ENCODE peak calls at places on chromosome 10, in ten cellular contexts. One of them, this sample, is unnamed.
A peak's percentile ranks its signal among the peaks of the same experiment; 100 is the strongest.

GRCh38 chr10:4501306-4501705 is 324.7 kb upstream of the AKR1E2 start:
- DNase-seq in CD8-positive, alpha-beta memory T cell: no peak
- DNase-seq in AG08395: no peak
- DNase-seq in smooth muscle cell of the brain vasculature: no peak
- DNase-seq in SJSA1: no peak
- DNase-seq in frontal cortex: no peak
- DNase-seq in Panc1: no peak
- DNase-seq in nucleus accumbens: no peak
- DNase-seq in HT1080: no peak
- DNase-seq in cardiac muscle cell: no peak
- DNase-seq in this sample: no peak

GRCh38 chr10:43863270-43863669 is 214.6 kb upstream of the ZNF32 start:
- DNase-seq in HT1080: no peak
- DNase-seq in cardiac muscle cell: no peak
- DNase-seq in nucleus accumbens: no peak
- DNase-seq in CD8-positive, alpha-beta memory T cell: no peak
- DNase-seq in SJSA1: no peak
- DNase-seq in AG08395: no peak
- DNase-seq in frontal cortex: no peak
- DNase-seq in Panc1: no peak
- DNase-seq in smooth muscle cell of the brain vasculature: no peak
- DNase-seq in this sample: no peak

GRCh38 chr10:33174674-33175073 is 159.8 kb downstream of the NRP1 start:
- DNase-seq in smooth muscle cell of the brain vasculature: no peak
- DNase-seq in nucleus accumbens: no peak
- DNase-seq in HT1080: peak; percentile 72
- DNase-seq in SJSA1: no peak
- DNase-seq in AG08395: peak; percentile 19
- DNase-seq in CD8-positive, alpha-beta memory T cell: no peak
- DNase-seq in cardiac muscle cell: no peak
- DNase-seq in Panc1: no peak
- DNase-seq in frontal cortex: no peak
- DNase-seq in this sample: no peak

GRCh38 chr10:775245-776075 is 86.0 kb upstream of the DIP2C start:
- DNase-seq in HT1080: peak; percentile 75
- DNase-seq in smooth muscle cell of the brain vasculature: no peak
- DNase-seq in Panc1: no peak
- DNase-seq in frontal cortex: peak; percentile 47
- DNase-seq in nucleus accumbens: no peak
- DNase-seq in cardiac muscle cell: no peak
- DNase-seq in CD8-positive, alpha-beta memory T cell: no peak
- DNase-seq in SJSA1: no peak
- DNase-seq in AG08395: peak; percentile 52
- DNase-seq in this sample: no peak

GRCh38 chr10:28578454-28578853 is 45.5 kb downstream of the WAC start:
- DNase-seq in Panc1: no peak
- DNase-seq in cardiac muscle cell: no peak
- DNase-seq in SJSA1: no peak
- DNase-seq in CD8-positive, alpha-beta memory T cell: no peak
- DNase-seq in smooth muscle cell of the brain vasculature: no peak
- DNase-seq in AG08395: no peak
- DNase-seq in frontal cortex: no peak
- DNase-seq in HT1080: no peak
- DNase-seq in nucleus accumbens: no peak
- DNase-seq in this sample: no peak

GRCh38 chr10:70379581-70380176 is 2.7 kb downstream of the LRRC20 start:
- DNase-seq in frontal cortex: no peak
- DNase-seq in CD8-positive, alpha-beta memory T cell: no peak
- DNase-seq in smooth muscle cell of the brain vasculature: no peak
- DNase-seq in HT1080: no peak
- DNase-seq in SJSA1: no peak
- DNase-seq in nucleus accumbens: no peak
- DNase-seq in cardiac muscle cell: no peak
- DNase-seq in AG08395: no peak
- DNase-seq in Panc1: no peak
- DNase-seq in this sample: no peak

GRCh38 chr10:115944538-115944937 is 328.5 kb downstream of the GFRA1 start:
- DNase-seq in cardiac muscle cell: no peak
- DNase-seq in Panc1: no peak
- DNase-seq in nucleus accumbens: no peak
- DNase-seq in CD8-positive, alpha-beta memory T cell: no peak
- DNase-seq in HT1080: no peak
- DNase-seq in smooth muscle cell of the brain vasculature: no peak
- DNase-seq in SJSA1: no peak
- DNase-seq in frontal cortex: no peak
- DNase-seq in AG08395: no peak
- DNase-seq in this sample: no peak

GRCh38 chr10:30422981-30423654 is 10.9 kb upstream of the MAP3K8 start:
- DNase-seq in SJSA1: peak; percentile 52
- DNase-seq in HT1080: peak; percentile 61
- DNase-seq in smooth muscle cell of the brain vasculature: no peak
- DNase-seq in Panc1: no peak
- DNase-seq in cardiac muscle cell: no peak
- DNase-seq in CD8-positive, alpha-beta memory T cell: no peak
- DNase-seq in frontal cortex: no peak
- DNase-seq in nucleus accumbens: no peak
- DNase-seq in AG08395: peak; percentile 79
- DNase-seq in this sample: no peak

GRCh38 chr10:106508920-106509319 is 655.6 kb downstream of the SORCS1 start:
- DNase-seq in CD8-positive, alpha-beta memory T cell: no peak
- DNase-seq in AG08395: no peak
- DNase-seq in nucleus accumbens: no peak
- DNase-seq in cardiac muscle cell: no peak
- DNase-seq in frontal cortex: no peak
- DNase-seq in HT1080: no peak
- DNase-seq in smooth muscle cell of the brain vasculature: no peak
- DNase-seq in Panc1: no peak
- DNase-seq in SJSA1: no peak
- DNase-seq in this sample: no peak

This sample was measured in naive B cell.